ENCODE peak calls at places on chromosome 5, in seven cellular contexts. B is putamen; R is T-cell; V is ELF-1; D is mammary epithelial cell; Z is HFFc6; M is CD4-positive, alpha-beta T cell. W is an unnamed sample.

GRCh38 chr5:175654346-175654745 is 3.5 kb upstream of the HRH2 start:
- DNase-seq in B (no peak), R (no peak), V (no peak), D (no peak), Z (no peak), M (no peak), W (no peak)

GRCh38 chr5:145762833-145763232 is 72.3 kb downstream of the PRELID2 start:
- DNase-seq in B (no peak), R (no peak), V (no peak), D (no peak), Z (no peak), M (no peak), W (no peak)

GRCh38 chr5:16037121-16037520 is 142.5 kb downstream of the MARCHF11 start:
- DNase-seq in B (no peak), R (no peak), V (no peak), D (no peak), Z (no peak), M (no peak), W (no peak)

GRCh38 chr5:32259033-32259432 is 53.7 kb downstream of the MTMR12 start:
- DNase-seq in B (no peak), R (no peak), V (no peak), D (no peak), Z (peak; percentile 24), M (no peak), W (no peak)

GRCh38 chr5:110590187-110590586 is 136.3 kb downstream of the TMEM232 start:
- DNase-seq in B (no peak), R (no peak), V (no peak), D (peak; percentile 5), Z (no peak), M (no peak), W (peak; percentile 0)

GRCh38 chr5:128537999-128538248 is at the start of gene FBN2:
- DNase-seq in B (no peak), R (no peak), V (no peak), D (no peak), Z (no peak), M (no peak), W (no peak)

GRCh38 chr5:177312649-177313181 is 1.0 kb upstream of the MXD3 start:
- DNase-seq in B (no peak), R (no peak), V (peak; percentile 82), D (no peak), Z (peak; percentile 37), M (no peak), W (peak; percentile 63)

GRCh38 chr5:172002310-172002709 is 4.1 kb downstream of the FBXW11 start:
- DNase-seq in B (no peak), R (no peak), V (no peak), D (no peak), Z (peak; percentile 22), M (no peak), W (no peak)

GRCh38 chr5:127297348-127298035 is 6.9 kb downstream of the MEGF10 start:
- DNase-seq in B (no peak), R (no peak), V (no peak), D (no peak), Z (no peak), M (no peak), W (no peak)

GRCh38 chr5:84242286-84242685 is 142.4 kb downstream of the EDIL3 start:
- DNase-seq in B (no peak), R (no peak), V (no peak), D (no peak), Z (no peak), M (no peak), W (no peak)

GRCh38 chr5:137708796-137709559 is 26.9 kb downstream of the KLHL3 start:
- DNase-seq in B (no peak), R (no peak), V (no peak), D (no peak), Z (no peak), M (no peak), W (no peak)

GRCh38 chr5:93585054-93585751 is 2.2 kb downstream of the NR2F1 start:
- DNase-seq in B (no peak), R (no peak), V (peak; percentile 62), D (peak; percentile 56), Z (no peak), M (no peak), W (peak; percentile 47)

W was measured in RPMI7951.